ENCODE peak calls at places on chromosome 6, in seven cellular contexts. L, U, W, I, F, B and P are unnamed samples.

GRCh38 chr6:76697585-76697984 is 625.1 kb upstream of the IMPG1 start:
- DNase-seq in I (no peak), L (no peak), U (no peak), F (peak; percentile 43), B (no peak), W (no peak), P (no peak)

GRCh38 chr6:98382246-98382645 is 452.1 kb upstream of the POU3F2 start:
- DNase-seq in W (no peak), B (no peak), F (no peak), U (no peak), I (no peak), L (no peak), P (no peak)

GRCh38 chr6:170189236-170189635 is 101.6 kb downstream of the DLL1 start:
- DNase-seq in L (no peak), B (no peak), U (no peak), W (no peak), I (no peak), F (no peak), P (no peak)

GRCh38 chr6:24864345-24864744 is 65.6 kb upstream of the ARMH2 start:
- DNase-seq in F (no peak), I (no peak), B (no peak), U (no peak), W (no peak), L (no peak), P (no peak)

GRCh38 chr6:36769161-36769675 is 70.0 kb downstream of the CPNE5 start:
- DNase-seq in U (peak; percentile 62), B (no peak), F (peak; percentile 16), I (no peak), L (no peak), W (no peak), P (no peak)

GRCh38 chr6:109979033-109979921 is 1.2 kb downstream of the GPR6 start:
- DNase-seq in U (peak; percentile 74), B (peak; percentile 39), W (no peak), I (no peak), L (no peak), F (no peak), P (no peak)

GRCh38 chr6:125526007-125526720 is 223.3 kb upstream of the HEY2 start:
- DNase-seq in U (no peak), L (no peak), B (no peak), F (no peak), W (no peak), I (no peak), P (no peak)

GRCh38 chr6:3500262-3501001 is 43.6 kb upstream of the SLC22A23 start:
- DNase-seq in W (no peak), I (peak; percentile 30), U (no peak), B (no peak), F (no peak), L (no peak), P (no peak)

GRCh38 chr6:112282217-112282616 is 27.9 kb upstream of the LAMA4 start:
- DNase-seq in B (peak; percentile 46), F (peak; percentile 89), I (peak; percentile 58), W (no peak), U (peak; percentile 58), L (no peak), P (no peak)

GRCh38 chr6:126385536-126385935 is 45.6 kb downstream of the CENPW start:
- DNase-seq in F (no peak), I (no peak), W (no peak), U (no peak), B (no peak), L (no peak), P (no peak)

GRCh38 chr6:170147832-170148708 is 142.8 kb downstream of the DLL1 start:
- DNase-seq in L (no peak), I (no peak), B (no peak), W (peak; percentile 35), U (peak; percentile 82), F (no peak), P (peak; percentile 23)

GRCh38 chr6:135162678-135163439 is 18.2 kb upstream of the MYB start:
- DNase-seq in W (no peak), U (peak; percentile 94), L (no peak), F (peak; percentile 36), B (no peak), I (peak; percentile 8), P (no peak)

GRCh38 chr6:40689181-40689580 is 102.0 kb upstream of the LRFN2 start:
- DNase-seq in B (no peak), U (no peak), F (no peak), W (no peak), L (no peak), I (no peak), P (no peak)

GRCh38 chr6:2579241-2579761 is 171.4 kb downstream of the MYLK4 start:
- DNase-seq in W (no peak), U (no peak), L (no peak), F (peak; percentile 72), B (no peak), I (peak; percentile 19), P (no peak)

GRCh38 chr6:10302566-10303235 is 112.2 kb downstream of the TFAP2A start:
- DNase-seq in U (no peak), I (no peak), L (no peak), F (no peak), B (no peak), W (no peak), P (no peak)